ENCODE peak calls at places on chromosomes 3 and 15, in seven cellular contexts. Z is brain microvascular endothelial cell; X is stimulated activated CD8-positive, alpha-beta memory T cell treated with anti-CD3 and anti-CD28 coated beads, Interleukin-7, amount 100 ng/mL, for 1 hour; Y is tibial nerve; N is epithelial cell of prostate; T is foreskin melanocyte; O is activated effector memory CD4-positive, alpha-beta T cell treated with Interleukin-2 at 50 U/mL for 16 hours. V is an unnamed sample.

GRCh38 chr3:75272708-75273107 is 391.4 kb upstream of the FRG2C start:
- DNase-seq in Y (no peak), O (no peak), N (peak; percentile 8), X (no peak), T (no peak), Z (peak; percentile 35), V (no peak)

GRCh38 chr3:13332158-13332557 is 88.0 kb downstream of the NUP210 start:
- DNase-seq in X (no peak), Z (no peak), Y (no peak), O (no peak), T (no peak), N (peak; percentile 36), V (no peak)

GRCh38 chr3:82643948-82644347 is 882.5 kb upstream of the GBE1 start:
- DNase-seq in N (no peak), Y (no peak), X (no peak), Z (no peak), T (no peak), O (no peak), V (no peak)

GRCh38 chr15:72706266-72706665 is 20.3 kb downstream of the BBS4 start:
- DNase-seq in Z (peak; percentile 3), N (no peak), Y (no peak), T (no peak), O (no peak), X (no peak), V (no peak)

GRCh38 chr15:25739687-25740121 is 123.4 kb downstream of the ATP10A start:
- DNase-seq in Z (peak; percentile 43), T (peak; percentile 53), X (no peak), N (no peak), Y (no peak), O (no peak), V (no peak)

GRCh38 chr3:101676219-101676764 is 640 bp downstream of the ZBTB11 start:
- DNase-seq in T (peak; percentile 92), Z (peak; percentile 92), N (peak; percentile 73), Y (peak; percentile 78), O (peak; percentile 92), X (peak; percentile 88), V (no peak)

GRCh38 chr3:3734881-3735280 is 64.3 kb upstream of the LRRN1 start:
- DNase-seq in T (no peak), Y (no peak), Z (no peak), N (no peak), O (no peak), X (no peak), V (no peak)

GRCh38 chr15:38853608-38854007 is 289.0 kb upstream of the RASGRP1 start:
- DNase-seq in N (no peak), Z (peak; percentile 57), O (peak; percentile 7), Y (no peak), X (no peak), T (no peak), V (no peak)

GRCh38 chr15:57550640-57551039 is 41.1 kb upstream of the MYZAP start:
- DNase-seq in X (no peak), Y (peak; percentile 53), Z (no peak), N (no peak), O (no peak), T (no peak), V (no peak)

GRCh38 chr3:109241459-109241858 is 74.9 kb downstream of the DPPA2 start:
- DNase-seq in Y (no peak), O (no peak), T (no peak), Z (no peak), X (no peak), N (no peak), V (no peak)

GRCh38 chr3:50369271-50369670 is 9.9 kb upstream of the TMEM115 start:
- DNase-seq in O (no peak), X (no peak), Z (no peak), Y (no peak), T (no peak), N (no peak), V (no peak)

GRCh38 chr3:172388412-172389078 is 59.7 kb downstream of the GHSR start:
- DNase-seq in N (no peak), X (no peak), O (no peak), Y (no peak), Z (no peak), T (no peak), V (no peak)

GRCh38 chr3:129606522-129607390 is at the start of gene PLXND1:
- DNase-seq in O (peak; percentile 31), Z (peak; percentile 62), T (no peak), Y (no peak), X (no peak), N (no peak), V (no peak)

GRCh38 chr15:89441295-89441762 is 55.1 kb downstream of the RHCG start:
- DNase-seq in O (no peak), X (no peak), Y (no peak), T (no peak), Z (no peak), N (no peak), V (no peak)

GRCh38 chr15:99474041-99474906 is 91.5 kb upstream of the MEF2A start:
- DNase-seq in T (no peak), Y (no peak), O (no peak), Z (no peak), X (no peak), N (no peak), V (no peak)

GRCh38 chr3:113594066-113594465 is 61.7 kb downstream of the SIDT1 start:
- DNase-seq in Z (no peak), O (no peak), T (no peak), N (no peak), Y (no peak), X (no peak), V (no peak)

GRCh38 chr3:148146947-148147346 is 550.8 kb upstream of the AGTR1 start:
- DNase-seq in X (no peak), T (no peak), O (no peak), Z (peak; percentile 86), N (no peak), Y (no peak), V (no peak)

GRCh38 chr15:29115093-29115991 is 154.3 kb downstream of the NSMCE3 start:
- DNase-seq in Z (peak; percentile 16), O (no peak), X (no peak), Y (no peak), N (no peak), T (no peak), V (no peak)

GRCh38 chr3:43059456-43059855 is 46.4 kb downstream of the POMGNT2 start:
- DNase-seq in Z (no peak), N (no peak), X (no peak), Y (no peak), O (no peak), T (no peak), V (no peak)

GRCh38 chr3:185831990-185832389 is 7.1 kb upstream of the IGF2BP2 start:
- DNase-seq in O (no peak), N (no peak), T (no peak), Z (no peak), X (no peak), Y (no peak), V (no peak)

GRCh38 chr3:78734048-78734637 is 1033.7 kb downstream of the ROBO1 start:
- DNase-seq in X (no peak), O (no peak), Y (no peak), Z (peak; percentile 75), T (no peak), N (no peak), V (peak; percentile 6)

GRCh38 chr3:53794597-53794996 is 51.6 kb downstream of the CHDH start:
- DNase-seq in X (no peak), Y (no peak), T (no peak), O (no peak), Z (no peak), N (peak; percentile 52), V (no peak)

GRCh38 chr15:35071071-35071470 is 14.0 kb downstream of the NANOGP8 start:
- DNase-seq in N (no peak), X (no peak), T (no peak), Z (no peak), Y (no peak), O (no peak), V (no peak)

GRCh38 chr3:154795582-154795981 is 284.5 kb upstream of the MME start:
- DNase-seq in Z (peak; percentile 96), N (peak; percentile 82), T (peak; percentile 89), Y (no peak), O (no peak), X (no peak), V (peak; percentile 25)

GRCh38 chr3:69354948-69355347 is 30.9 kb downstream of the FRMD4B start:
- DNase-seq in Y (no peak), Z (peak; percentile 34), O (no peak), T (no peak), N (no peak), X (no peak), V (no peak)

GRCh38 chr15:26772588-26773484 is at the start of gene GABRB3:
- DNase-seq in O (no peak), T (no peak), N (no peak), Y (no peak), Z (no peak), X (no peak), V (no peak)

GRCh38 chr15:73950479-73951043 is 24.3 kb downstream of the LOXL1 start:
- DNase-seq in Y (no peak), X (no peak), Z (no peak), O (no peak), T (no peak), N (no peak), V (no peak)

GRCh38 chr3:31412832-31413231 is 119.9 kb upstream of the STT3B start:
- DNase-seq in Z (peak; percentile 38), Y (no peak), T (no peak), O (no peak), X (no peak), N (peak; percentile 68), V (no peak)

GRCh38 chr15:26115229-26115943 is 252.3 kb upstream of the ATP10A start:
- DNase-seq in Z (no peak), Y (no peak), T (no peak), X (no peak), N (no peak), O (no peak), V (no peak)

GRCh38 chr15:35120173-35120572 is 35.1 kb upstream of the NANOGP8 start:
- DNase-seq in Z (no peak), O (no peak), Y (no peak), T (no peak), N (no peak), X (no peak), V (no peak)

GRCh38 chr3:110576962-110577361 is 494.7 kb upstream of the NECTIN3 start:
- DNase-seq in O (no peak), X (no peak), Z (peak; percentile 80), T (peak; percentile 18), Y (no peak), N (peak; percentile 50), V (peak; percentile 61)

GRCh38 chr15:63194291-63194681 is 4.9 kb downstream of the RAB8B start:
- DNase-seq in O (no peak), Y (no peak), X (no peak), N (no peak), T (no peak), Z (no peak), V (no peak)

GRCh38 chr15:75042730-75043508 is 19.5 kb downstream of the PPCDC start:
- DNase-seq in N (no peak), O (peak; percentile 57), T (no peak), Z (peak; percentile 22), Y (peak; percentile 47), X (peak; percentile 44), V (no peak)

GRCh38 chr3:39707314-39707909 is 102.0 kb upstream of the MYRIP start:
- DNase-seq in O (no peak), Y (peak; percentile 53), Z (peak; percentile 25), T (peak; percentile 18), N (no peak), X (no peak), V (no peak)

GRCh38 chr3:45783667-45784066 is 12.7 kb downstream of the SLC6A20 start:
- DNase-seq in X (no peak), O (no peak), N (no peak), Z (no peak), T (no peak), Y (no peak), V (no peak)

GRCh38 chr3:51269466-51269865 is 115.6 kb upstream of the MANF start:
- DNase-seq in Z (no peak), T (no peak), N (no peak), Y (no peak), O (no peak), X (no peak), V (no peak)